ENCODE peak calls at places on chromosome 20, in nine cellular contexts. J is H1, N is HepG2, G is colonic mucosa, E is GM12878, I is mesenchymal stem cell, V is IMR-90, S is HCT116, F is astrocyte. U is an unnamed sample.

GRCh38 chr20:63957004-63957689 is 931 bp upstream of the UCKL1 start:
- DNase-seq in J (peak), F (peak), V (peak), I (peak), E (no peak), G (peak), N (peak), S (peak), U (peak)

GRCh38 chr20:17568972-17569471 is 853 bp upstream of the DSTN start:
- DNase-seq in V (peak), F (peak), S (peak), I (peak), G (peak), E (no peak), J (peak), N (peak), U (peak)

GRCh38 chr20:56406910-56407309 is 5.2 kb upstream of the CASS4 start:
- DNase-seq in S (no peak), J (no peak), G (no peak), I (no peak), F (no peak), E (no peak), N (no peak), V (no peak), U (no peak)

GRCh38 chr20:2751868-2752630 is 48.4 kb downstream of the CPXM1 start:
- DNase-seq in G (no peak), E (no peak), V (no peak), N (no peak), S (no peak), I (no peak), F (no peak), J (no peak), U (no peak)

GRCh38 chr20:10064611-10065010 is 29.8 kb downstream of the ANKEF1 start:
- DNase-seq in S (no peak), I (no peak), V (no peak), F (peak), N (no peak), J (no peak), E (no peak), G (no peak), U (no peak)

GRCh38 chr20:58457083-58457680 is 58.0 kb downstream of the APCDD1L start:
- DNase-seq in G (no peak), E (no peak), I (peak), J (no peak), N (no peak), S (no peak), V (peak), F (peak), U (no peak)

GRCh38 chr20:36401336-36401735 is 95.2 kb downstream of the DLGAP4 start:
- DNase-seq in S (no peak), F (no peak), J (no peak), I (no peak), N (no peak), G (no peak), E (no peak), V (no peak), U (no peak)

GRCh38 chr20:32636278-32636677 is 37.5 kb downstream of the C20orf203 start:
- DNase-seq in E (no peak), J (no peak), N (no peak), G (no peak), I (no peak), S (no peak), F (peak), V (peak), U (no peak)

DNA sequence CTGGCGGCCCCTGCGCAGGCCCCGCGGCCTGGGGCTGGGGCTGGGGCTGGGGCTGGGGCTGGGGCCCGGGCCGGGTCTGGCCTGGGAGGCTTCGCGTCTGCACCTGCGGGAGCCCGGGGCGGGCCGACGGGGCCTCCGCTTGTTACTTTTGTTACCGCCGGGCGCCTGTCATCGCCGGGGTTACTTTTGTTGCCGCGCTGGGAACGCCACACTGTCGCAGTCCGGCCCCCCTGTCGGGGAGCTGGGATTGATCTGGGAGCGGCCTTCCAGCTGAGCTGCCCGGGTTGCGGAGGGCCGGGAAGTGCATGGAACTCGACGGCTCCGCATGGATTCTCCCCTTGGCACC is 703 bp downstream of the OGFR start:
- DNase-seq in S (no peak), V (no peak), E (no peak), J (no peak), I (peak), F (no peak), N (no peak), G (peak), U (no peak)
- H3K9ac ChIP-seq in S (peak), V (peak), E (peak), J (no peak), I (peak), F (peak), N (peak), G (peak), U (peak)

DNA sequence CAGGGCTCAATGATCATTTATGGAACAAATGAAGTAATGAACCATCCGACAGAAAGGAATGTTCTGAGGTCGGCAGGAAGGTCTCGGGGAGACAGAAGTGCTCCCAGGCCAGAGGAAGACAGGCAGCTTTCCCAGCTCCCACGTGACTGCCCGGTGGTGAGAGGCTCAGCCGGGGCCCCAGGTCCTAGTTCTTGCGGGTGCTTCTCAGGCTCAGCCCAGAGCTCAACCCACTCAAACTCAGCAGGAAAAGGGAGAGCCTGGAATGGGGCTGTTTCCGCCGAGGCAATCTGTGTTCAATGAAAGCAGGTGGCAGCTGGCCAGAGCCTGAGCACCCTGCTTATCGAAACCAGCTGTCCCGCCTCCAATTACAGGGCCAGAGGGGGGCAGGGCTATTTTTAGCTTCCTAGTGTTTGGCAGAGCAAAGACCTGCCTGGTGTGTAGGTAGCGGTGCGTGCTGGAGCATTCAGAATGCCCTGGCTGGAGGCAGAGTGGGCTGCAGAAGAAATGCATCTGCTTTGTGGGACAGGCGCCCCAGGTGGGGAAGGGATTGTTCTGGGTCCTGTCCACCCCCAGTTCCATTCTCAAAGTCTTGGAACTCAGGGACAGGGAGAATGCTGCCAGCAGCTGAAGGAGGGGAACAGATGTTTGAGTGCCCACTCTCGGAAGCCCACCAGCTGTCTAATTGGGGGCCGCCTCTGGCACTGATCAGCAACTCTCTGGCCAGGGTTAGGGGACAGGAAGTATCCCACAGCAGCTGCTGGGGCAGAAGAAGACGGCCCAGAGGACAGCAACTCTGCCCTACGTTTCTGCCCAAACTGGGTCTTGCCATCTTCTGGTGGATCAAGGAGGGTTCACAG is 145.0 kb downstream of the PREX1 start:
- DNase-seq in I (peak), E (no peak), G (peak), F (peak), J (no peak), V (peak), N (peak), S (no peak), U (peak)
- H3K9ac ChIP-seq in I (peak), E (no peak), G (peak), F (peak), J (no peak), V (peak), N (no peak), S (peak), U (no peak)

GRCh38 chr20:14336667-14337066 is 745 bp downstream of the FLRT3 start:
- DNase-seq in G (no peak), E (no peak), S (no peak), I (peak), V (peak), J (no peak), N (peak), F (peak), U (peak)
- H3K9ac ChIP-seq in G (peak), E (no peak), S (no peak), I (peak), V (peak), J (no peak), N (peak), F (peak), U (peak)

GRCh38 chr20:41619360-41620115 is 1.4 kb upstream of the CHD6 start:
- DNase-seq in I (no peak), E (no peak), F (peak), G (no peak), N (no peak), J (no peak), S (no peak), V (peak), U (no peak)
- H3K9ac ChIP-seq in I (peak), E (no peak), F (no peak), G (no peak), N (peak), J (no peak), S (no peak), V (no peak), U (peak)

DNA sequence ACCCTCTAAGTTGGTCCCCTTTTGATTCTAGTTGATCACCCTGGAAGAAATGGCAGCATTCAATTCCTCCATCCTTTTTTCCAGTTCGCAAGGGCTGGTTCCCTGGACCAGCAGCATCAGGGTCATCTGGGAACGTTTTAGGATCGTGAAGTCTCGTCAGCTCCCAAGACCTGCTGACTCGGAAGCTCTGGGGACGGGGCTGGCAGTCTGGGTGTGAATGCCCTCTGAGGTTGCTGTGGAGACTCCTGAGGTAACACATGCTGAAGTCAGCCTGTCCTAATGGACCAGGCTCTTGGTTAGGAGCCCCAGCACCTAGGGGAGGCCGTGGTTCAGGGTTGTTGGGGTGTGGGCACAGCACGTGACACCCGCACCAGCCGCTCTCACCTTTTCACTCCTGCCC is 164.1 kb downstream of the SYNDIG1 start:
- DNase-seq in V (no peak), J (no peak), I (no peak), G (no peak), N (no peak), S (no peak), E (no peak), F (no peak), U (no peak)
- H3K9ac ChIP-seq in V (no peak), J (no peak), I (no peak), G (no peak), N (no peak), S (no peak), E (no peak), F (no peak), U (no peak)

U was measured in mesendoderm.